ENCODE peak calls at places on chromosomes 7 and 10, in ten cellular contexts. C is uterus, O is cardiac fibroblast, D is H9, L is OCI-LY7, A is fibroblast of pulmonary artery, Y is GM13977, M is bronchial epithelial cell, T is astrocyte of the spinal cord, B is epithelial cell of esophagus. Z is an unnamed sample.

GRCh38 chr7:126026421-126027088 is 1096.9 kb upstream of the POT1 start:
- DNase-seq in T (peak; percentile 27), L (no peak), C (no peak), B (peak; percentile 4), D (no peak), M (no peak), O (no peak), Y (no peak), A (no peak), Z (no peak)

GRCh38 chr10:51860257-51860656 is 160.9 kb upstream of the CSTF2T start:
- DNase-seq in D (no peak), B (peak; percentile 51), O (peak; percentile 68), A (peak; percentile 74), L (no peak), T (peak; percentile 30), M (peak; percentile 50), C (peak; percentile 44), Y (no peak), Z (no peak)

GRCh38 chr10:944034-944831 is 12.7 kb upstream of the LARP4B start:
- DNase-seq in Y (no peak), T (peak; percentile 21), A (peak; percentile 38), C (peak; percentile 46), B (peak; percentile 63), D (no peak), M (peak; percentile 40), L (no peak), O (peak; percentile 46), Z (no peak)

GRCh38 chr7:130157700-130158099 is 47.5 kb downstream of the TMEM209 start:
- DNase-seq in Y (no peak), D (no peak), T (no peak), L (no peak), O (no peak), M (no peak), C (no peak), A (no peak), B (no peak), Z (peak; percentile 38)

GRCh38 chr10:126013489-126014281 is 117.3 kb downstream of the FANK1 start:
- DNase-seq in C (no peak), M (peak; percentile 91), Y (peak; percentile 27), T (peak; percentile 91), O (peak; percentile 33), D (peak; percentile 57), L (no peak), B (peak; percentile 85), A (peak; percentile 49), Z (no peak)

GRCh38 chr7:156578978-156579430 is 61.6 kb upstream of the RNF32 start:
- DNase-seq in M (no peak), L (no peak), C (no peak), D (peak; percentile 54), T (no peak), B (no peak), Y (no peak), A (no peak), O (no peak), Z (no peak)

GRCh38 chr7:10998984-10999757 is 25.5 kb downstream of the PHF14 start:
- DNase-seq in C (no peak), A (peak; percentile 1), O (peak; percentile 3), L (no peak), B (no peak), Y (no peak), M (no peak), T (no peak), D (no peak), Z (no peak)

GRCh38 chr10:108566216-108567107 is 1356.8 kb downstream of the XPNPEP1 start:
- DNase-seq in Y (no peak), D (peak; percentile 27), O (no peak), L (no peak), B (no peak), M (no peak), A (no peak), C (no peak), T (no peak), Z (no peak)

GRCh38 chr10:91378061-91378460 is 32.1 kb upstream of the HECTD2 start:
- DNase-seq in M (peak; percentile 48), A (peak; percentile 59), B (peak; percentile 9), O (peak; percentile 52), C (no peak), T (peak; percentile 69), D (no peak), Y (no peak), L (no peak), Z (no peak)

GRCh38 chr7:115038158-115038557 is 116.3 kb downstream of the MDFIC start:
- DNase-seq in O (no peak), D (no peak), L (no peak), A (no peak), C (no peak), T (no peak), M (no peak), Y (no peak), B (no peak), Z (no peak)

GRCh38 chr7:44320794-44321371 is 4.5 kb downstream of the CAMK2B start:
- DNase-seq in O (no peak), M (no peak), C (no peak), B (no peak), Y (no peak), T (no peak), D (no peak), L (no peak), A (no peak), Z (no peak)

GRCh38 chr10:115696747-115697146 is 576.3 kb downstream of the GFRA1 start:
- DNase-seq in C (no peak), L (no peak), M (no peak), D (no peak), A (no peak), O (no peak), B (no peak), Y (no peak), T (no peak), Z (no peak)

GRCh38 chr7:137879357-137880158 is 32.8 kb upstream of the DGKI start:
- DNase-seq in T (peak; percentile 63), M (peak; percentile 62), D (peak; percentile 66), Y (peak; percentile 52), L (no peak), B (peak; percentile 88), C (peak; percentile 34), A (peak; percentile 33), O (no peak), Z (no peak)

GRCh38 chr7:42095791-42096190 is 141.2 kb downstream of the GLI3 start:
- DNase-seq in A (peak; percentile 42), D (no peak), O (no peak), C (no peak), M (no peak), B (no peak), T (no peak), Y (no peak), L (no peak), Z (no peak)

GRCh38 chr10:118742787-118743186 is 12.0 kb downstream of the CACUL1 start:
- DNase-seq in O (no peak), T (peak; percentile 38), D (no peak), Y (no peak), M (no peak), B (peak; percentile 9), C (no peak), L (no peak), A (no peak), Z (no peak)

DNA sequence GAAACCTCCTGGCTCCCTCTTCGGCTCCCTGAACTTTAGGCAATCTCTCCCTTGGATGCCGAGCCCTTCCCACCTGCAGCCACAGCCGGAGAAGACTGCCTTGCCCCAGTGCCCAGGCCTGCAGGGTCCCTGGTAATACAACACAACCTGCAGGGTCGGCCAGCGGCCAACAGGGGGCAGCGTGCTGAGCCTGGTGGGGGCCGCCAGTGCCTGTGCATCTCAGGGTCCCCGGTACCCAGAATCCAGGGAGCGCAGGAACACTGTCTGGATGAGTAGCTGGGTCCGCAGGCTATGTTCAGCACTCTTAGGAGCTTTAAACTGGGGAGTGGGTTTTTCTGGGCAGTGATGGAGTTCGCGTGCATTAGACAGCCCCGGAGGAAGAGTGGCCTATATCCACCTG is 17.5 kb upstream of the C10orf71 start:
- DNase-seq in Y (no peak), D (peak; percentile 76), B (no peak), O (no peak), M (no peak), L (no peak), A (no peak), C (no peak), T (no peak), Z (peak; percentile 84)
- TF ChIP-seq CTCF in Y (peak; percentile 45), D (peak; percentile 92), B (no peak), O (peak; percentile 7), M (no peak), L (peak; percentile 75), A (no peak), C (no peak), T (peak; percentile 32), Z (no peak)

DNA sequence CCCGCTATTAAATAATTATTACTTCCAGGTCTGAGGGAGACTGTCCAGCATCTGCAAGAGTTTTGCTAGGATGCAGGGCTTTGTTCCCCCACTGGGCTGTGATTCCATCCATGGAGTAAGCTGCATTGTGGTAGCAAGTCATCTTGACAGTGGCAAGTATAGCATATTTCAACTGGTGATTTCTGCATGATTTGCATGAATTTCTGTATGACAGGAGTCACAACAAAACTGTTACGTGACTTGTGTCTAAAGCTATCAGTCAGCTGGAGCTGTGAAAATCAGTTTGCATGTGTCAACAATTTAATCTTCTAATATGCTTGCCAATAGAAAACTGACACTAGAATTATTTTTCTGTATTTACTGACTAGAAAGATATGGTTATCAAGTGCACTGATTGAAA is 344.3 kb downstream of the AUTS2 start:
- DNase-seq in B (no peak), M (no peak), L (no peak), Y (no peak), A (no peak), T (no peak), C (no peak), O (no peak), D (no peak), Z (no peak)
- TF ChIP-seq CTCF in B (no peak), M (no peak), L (no peak), Y (no peak), A (no peak), T (no peak), C (no peak), O (no peak), D (no peak), Z (no peak)

GRCh38 chr10:127813290-127813689 is 76.3 kb downstream of the FOXI2 start:
- DNase-seq in C (no peak), T (no peak), D (no peak), Y (no peak), B (no peak), L (no peak), O (no peak), M (peak; percentile 6), A (no peak), Z (no peak)

DNA sequence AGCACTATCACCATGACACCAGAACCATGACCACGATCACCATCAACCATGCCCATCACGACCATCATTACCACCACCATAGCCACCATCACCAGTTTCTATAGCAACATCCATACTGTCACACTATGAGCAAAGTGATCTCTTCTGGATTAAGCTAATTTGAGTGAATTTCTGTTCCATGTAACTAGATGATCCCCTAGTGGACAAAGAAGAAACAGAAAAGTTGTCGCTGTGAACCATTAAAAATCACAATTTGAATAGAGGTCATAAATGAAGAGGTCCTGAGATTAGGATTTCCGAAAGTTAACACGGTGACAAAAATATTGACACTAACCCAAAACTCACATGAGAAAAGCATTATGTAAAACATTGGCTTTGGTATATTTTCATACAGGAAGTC is 77.6 kb downstream of the CLRN3 start:
- DNase-seq in L (no peak), C (no peak), M (no peak), T (no peak), O (no peak), B (no peak), A (no peak), D (no peak), Y (no peak), Z (no peak)
- TF ChIP-seq CTCF in L (peak; percentile 66), C (no peak), M (no peak), T (no peak), O (peak; percentile 2), B (no peak), A (no peak), D (peak; percentile 58), Y (no peak), Z (no peak)

GRCh38 chr7:139629392-139630082 is 106.1 kb downstream of the CLEC2L start:
- DNase-seq in L (no peak), M (no peak), B (no peak), O (no peak), C (no peak), T (no peak), D (no peak), Y (no peak), A (no peak), Z (no peak)
- TF ChIP-seq CTCF in L (no peak), M (no peak), B (no peak), O (no peak), C (no peak), T (no peak), D (peak; percentile 35), Y (peak; percentile 11), A (no peak), Z (no peak)

Z was measured in osteocyte.